ENCODE peak calls at places on chromosome 12, in four cellular contexts. U, Z, G and F are unnamed samples.

GRCh38 chr12:49032276-49032675 is 13.7 kb upstream of the PRKAG1 start:
- DNase-seq in G (no peak), Z (no peak), U (no peak), F (no peak)

GRCh38 chr12:53659609-53660008 is 16.3 kb downstream of the ATP5MC2 start:
- DNase-seq in Z (no peak), G (no peak), U (no peak), F (no peak)

GRCh38 chr12:127650626-127651025 is 616.3 kb upstream of the TMEM132C start:
- DNase-seq in U (no peak), G (no peak), Z (no peak), F (no peak)

GRCh38 chr12:11963841-11964471 is 106.8 kb upstream of the BCL2L14 start:
- DNase-seq in Z (peak; percentile 52), G (no peak), U (no peak), F (no peak)

GRCh38 chr12:53122961-53123468 is 19.7 kb downstream of the SOAT2 start:
- DNase-seq in G (no peak), U (no peak), Z (no peak), F (no peak)

GRCh38 chr12:57899010-57899662 is 42.2 kb upstream of the ATP23 start:
- DNase-seq in Z (peak; percentile 46), G (peak; percentile 92), U (peak; percentile 31), F (peak; percentile 59)

GRCh38 chr12:102539651-102540553 is 59.5 kb upstream of the IGF1 start:
- DNase-seq in U (no peak), Z (peak; percentile 81), G (no peak), F (no peak)

GRCh38 chr12:75981773-75982564 is 49.6 kb downstream of the PHLDA1 start:
- DNase-seq in U (peak; percentile 18), Z (no peak), G (no peak), F (peak; percentile 68)

GRCh38 chr12:145369-145960 is 68.5 kb downstream of the SLC6A12 start:
- DNase-seq in G (no peak), U (no peak), Z (no peak), F (no peak)

GRCh38 chr12:32062841-32063240 is 43.8 kb upstream of the BICD1 start:
- DNase-seq in Z (no peak), U (no peak), G (no peak), F (no peak)

GRCh38 chr12:131065801-131066200 is 112.1 kb downstream of the ADGRD1 start:
- DNase-seq in G (peak; percentile 37), U (no peak), Z (peak; percentile 39), F (no peak)
- H3K27me3 ChIP-seq in G (no peaks in the 10 kb centered on the region), U (no peaks in the 10 kb centered on the region), Z (no peaks in the 10 kb centered on the region), F (no peaks in the 10 kb centered on the region)

GRCh38 chr12:122878780-122879612 is 16.9 kb downstream of the VPS37B start:
- DNase-seq in U (no peak), G (peak; percentile 53), Z (peak; percentile 49), F (no peak)
- H3K27me3 ChIP-seq in U (no peaks in the 10 kb centered on the region), G (no peaks in the 10 kb centered on the region), Z (peaks cover 36% of the 10 kb centered on the region), F (no peaks in the 10 kb centered on the region)

GRCh38 chr12:55634186-55634585 is 2.5 kb upstream of the OR10P1 start:
- DNase-seq in G (no peak), U (no peak), Z (no peak), F (no peak)
- H3K27me3 ChIP-seq in G (no peaks in the 10 kb centered on the region), U (peaks cover 5% of the 10 kb centered on the region), Z (no peaks in the 10 kb centered on the region), F (peaks cover 4% of the 10 kb centered on the region)

GRCh38 chr12:81412940-81413339 is 335.1 kb downstream of the ACSS3 start:
- DNase-seq in G (no peak), U (no peak), Z (no peak), F (no peak)

GRCh38 chr12:81417056-81417455 is 339.2 kb downstream of the ACSS3 start:
- DNase-seq in G (no peak), Z (no peak), U (no peak), F (no peak)

DNA sequence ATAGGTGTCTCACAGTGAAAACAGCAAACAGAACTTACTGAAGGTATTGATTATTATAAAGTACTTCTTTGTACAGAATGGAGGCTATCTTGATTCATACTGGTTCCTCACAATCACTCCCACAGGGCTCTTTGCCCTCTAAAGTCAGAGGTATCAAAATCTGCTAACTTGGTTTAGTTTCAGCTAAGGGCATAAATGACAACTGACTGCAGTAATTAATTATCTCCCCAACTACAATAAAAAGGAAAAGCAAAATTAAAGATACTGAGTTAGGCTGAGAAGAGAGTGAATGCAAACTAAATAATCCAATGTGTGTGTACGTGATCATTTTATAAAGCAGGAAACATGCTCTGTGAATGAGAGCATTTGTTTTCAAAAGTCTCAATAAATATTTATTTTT is 338.7 kb downstream of the ACSS3 start:
- DNase-seq in G (no peak), U (no peak), Z (no peak), F (no peak)
- H3K27me3 ChIP-seq in G (no peaks in the 10 kb centered on the region), U (no peaks in the 10 kb centered on the region), Z (no peaks in the 10 kb centered on the region), F (no peaks in the 10 kb centered on the region)

GRCh38 chr12:3491938-3492867 is 1.2 kb downstream of the PRMT8 start:
- DNase-seq in U (peak; percentile 40), Z (peak; percentile 96), G (peak; percentile 86), F (peak; percentile 48)
- H3K27me3 ChIP-seq in U (peaks cover 80% of the 10 kb centered on the region), Z (peaks cover 95% of the 10 kb centered on the region), G (no peaks in the 10 kb centered on the region), F (peaks cover 50% of the 10 kb centered on the region)